ENCODE peak calls at places on chromosomes 16 and 17, in seven cellular contexts. One of them, this sample, is unnamed.

GRCh38 chr16:1884155-1884760 is 12.3 kb upstream of the MEIOB start:
- DNase-seq in brain microvascular endothelial cell: peak; percentile 14
- DNase-seq in sigmoid colon: no peak
- DNase-seq in ascending aorta: no peak
- DNase-seq in tibial artery: no peak
- DNase-seq in thoracic aorta: no peak
- DNase-seq in cardiac muscle cell: peak; percentile 38
- DNase-seq in this sample: no peak

GRCh38 chr17:27506348-27507218 is 50.3 kb downstream of the KSR1 start:
- DNase-seq in brain microvascular endothelial cell: no peak
- DNase-seq in sigmoid colon: no peak
- DNase-seq in ascending aorta: no peak
- DNase-seq in tibial artery: no peak
- DNase-seq in thoracic aorta: no peak
- DNase-seq in cardiac muscle cell: peak; percentile 21
- DNase-seq in this sample: peak; percentile 72

GRCh38 chr16:88928405-88929375 is 48.3 kb downstream of the CBFA2T3 start:
- DNase-seq in brain microvascular endothelial cell: no peak
- DNase-seq in sigmoid colon: no peak
- DNase-seq in ascending aorta: no peak
- DNase-seq in tibial artery: no peak
- DNase-seq in thoracic aorta: no peak
- DNase-seq in cardiac muscle cell: no peak
- DNase-seq in this sample: no peak

GRCh38 chr16:71414038-71414437 is 27.8 kb downstream of the TLE7 start:
- DNase-seq in brain microvascular endothelial cell: no peak
- DNase-seq in sigmoid colon: no peak
- DNase-seq in ascending aorta: no peak
- DNase-seq in tibial artery: no peak
- DNase-seq in thoracic aorta: no peak
- DNase-seq in cardiac muscle cell: no peak
- DNase-seq in this sample: no peak

GRCh38 chr17:49557204-49558024 is 18.3 kb upstream of the NXPH3 start:
- DNase-seq in brain microvascular endothelial cell: peak; percentile 38
- DNase-seq in sigmoid colon: peak; percentile 73
- DNase-seq in ascending aorta: no peak
- DNase-seq in tibial artery: no peak
- DNase-seq in thoracic aorta: no peak
- DNase-seq in cardiac muscle cell: peak; percentile 73
- DNase-seq in this sample: no peak

GRCh38 chr16:23286131-23286532 is 16.0 kb upstream of the SCNN1B start:
- DNase-seq in brain microvascular endothelial cell: peak; percentile 65
- DNase-seq in sigmoid colon: no peak
- DNase-seq in ascending aorta: no peak
- DNase-seq in tibial artery: no peak
- DNase-seq in thoracic aorta: no peak
- DNase-seq in cardiac muscle cell: no peak
- DNase-seq in this sample: no peak

GRCh38 chr17:51813784-51814174 is 344.7 kb downstream of the CA10 start:
- DNase-seq in brain microvascular endothelial cell: no peak
- DNase-seq in sigmoid colon: no peak
- DNase-seq in ascending aorta: no peak
- DNase-seq in tibial artery: no peak
- DNase-seq in thoracic aorta: no peak
- DNase-seq in cardiac muscle cell: no peak
- DNase-seq in this sample: no peak

GRCh38 chr16:88131966-88132365 is 180.7 kb downstream of the BANP start:
- DNase-seq in brain microvascular endothelial cell: no peak
- DNase-seq in sigmoid colon: no peak
- DNase-seq in ascending aorta: no peak
- DNase-seq in tibial artery: no peak
- DNase-seq in thoracic aorta: no peak
- DNase-seq in cardiac muscle cell: no peak
- DNase-seq in this sample: no peak

GRCh38 chr16:83060-83603 is 5.1 kb downstream of the MPG start:
- DNase-seq in brain microvascular endothelial cell: no peak
- DNase-seq in sigmoid colon: no peak
- DNase-seq in ascending aorta: no peak
- DNase-seq in tibial artery: no peak
- DNase-seq in thoracic aorta: no peak
- DNase-seq in cardiac muscle cell: no peak
- DNase-seq in this sample: no peak

GRCh38 chr17:36869856-36870617 is 67.2 kb upstream of the LHX1 start:
- DNase-seq in brain microvascular endothelial cell: peak; percentile 20
- DNase-seq in sigmoid colon: no peak
- DNase-seq in ascending aorta: no peak
- DNase-seq in tibial artery: no peak
- DNase-seq in thoracic aorta: no peak
- DNase-seq in cardiac muscle cell: peak; percentile 64
- DNase-seq in this sample: no peak

GRCh38 chr16:19130852-19131808 is 17.4 kb downstream of the ITPRIPL2 start:
- DNase-seq in brain microvascular endothelial cell: peak; percentile 64
- DNase-seq in sigmoid colon: peak; percentile 76
- DNase-seq in ascending aorta: no peak
- DNase-seq in tibial artery: peak; percentile 56
- DNase-seq in thoracic aorta: no peak
- DNase-seq in cardiac muscle cell: peak; percentile 80
- DNase-seq in this sample: no peak

GRCh38 chr17:69492410-69493071 is 78.0 kb downstream of the MAP2K6 start:
- DNase-seq in brain microvascular endothelial cell: peak; percentile 79
- DNase-seq in sigmoid colon: no peak
- DNase-seq in ascending aorta: no peak
- DNase-seq in tibial artery: no peak
- DNase-seq in thoracic aorta: no peak
- DNase-seq in cardiac muscle cell: peak; percentile 43
- DNase-seq in this sample: no peak

GRCh38 chr17:78759969-78760352 is 22.1 kb downstream of the CYTH1 start:
- DNase-seq in brain microvascular endothelial cell: no peak
- DNase-seq in sigmoid colon: no peak
- DNase-seq in ascending aorta: no peak
- DNase-seq in tibial artery: no peak
- DNase-seq in thoracic aorta: no peak
- DNase-seq in cardiac muscle cell: no peak
- DNase-seq in this sample: no peak

GRCh38 chr17:72977768-72978417 is 114.6 kb downstream of the SLC39A11 start:
- DNase-seq in brain microvascular endothelial cell: peak; percentile 54
- DNase-seq in sigmoid colon: no peak
- DNase-seq in ascending aorta: no peak
- DNase-seq in tibial artery: no peak
- DNase-seq in thoracic aorta: no peak
- DNase-seq in cardiac muscle cell: peak; percentile 30
- DNase-seq in this sample: no peak

GRCh38 chr16:72464597-72465368 is 292.8 kb upstream of the PMFBP1 start:
- DNase-seq in brain microvascular endothelial cell: no peak
- DNase-seq in sigmoid colon: no peak
- DNase-seq in ascending aorta: no peak
- DNase-seq in tibial artery: no peak
- DNase-seq in thoracic aorta: no peak
- DNase-seq in cardiac muscle cell: no peak
- DNase-seq in this sample: no peak

GRCh38 chr17:29358421-29358820 is 31.7 kb upstream of the TAOK1 start:
- DNase-seq in brain microvascular endothelial cell: no peak
- DNase-seq in sigmoid colon: no peak
- DNase-seq in ascending aorta: no peak
- DNase-seq in tibial artery: no peak
- DNase-seq in thoracic aorta: no peak
- DNase-seq in cardiac muscle cell: peak; percentile 49
- DNase-seq in this sample: no peak

GRCh38 chr17:7058831-7059447 is 15.0 kb upstream of the SLC16A11 start:
- DNase-seq in brain microvascular endothelial cell: peak; percentile 30
- DNase-seq in sigmoid colon: no peak
- DNase-seq in ascending aorta: no peak
- DNase-seq in tibial artery: no peak
- DNase-seq in thoracic aorta: no peak
- DNase-seq in cardiac muscle cell: peak; percentile 55
- DNase-seq in this sample: no peak

GRCh38 chr16:1984347-1985225 is 593 bp downstream of the GFER start:
- DNase-seq in brain microvascular endothelial cell: no peak
- DNase-seq in sigmoid colon: no peak
- DNase-seq in ascending aorta: no peak
- DNase-seq in tibial artery: no peak
- DNase-seq in thoracic aorta: no peak
- DNase-seq in cardiac muscle cell: no peak
- DNase-seq in this sample: no peak

GRCh38 chr17:32998111-32998892 is 6.7 kb downstream of the SPACA3 start:
- DNase-seq in brain microvascular endothelial cell: peak; percentile 66
- DNase-seq in sigmoid colon: peak; percentile 80
- DNase-seq in ascending aorta: no peak
- DNase-seq in tibial artery: peak; percentile 82
- DNase-seq in thoracic aorta: peak; percentile 40
- DNase-seq in cardiac muscle cell: peak; percentile 76
- DNase-seq in this sample: peak; percentile 35

GRCh38 chr16:28292731-28293588 is 635 bp downstream of the SBK1 start:
- DNase-seq in brain microvascular endothelial cell: no peak
- DNase-seq in sigmoid colon: no peak
- DNase-seq in ascending aorta: no peak
- DNase-seq in tibial artery: no peak
- DNase-seq in thoracic aorta: no peak
- DNase-seq in cardiac muscle cell: no peak
- DNase-seq in this sample: no peak

GRCh38 chr17:44121206-44121605 is 2.2 kb downstream of the HDAC5 start:
- DNase-seq in brain microvascular endothelial cell: no peak
- DNase-seq in sigmoid colon: no peak
- DNase-seq in ascending aorta: no peak
- DNase-seq in tibial artery: no peak
- DNase-seq in thoracic aorta: no peak
- DNase-seq in cardiac muscle cell: no peak
- DNase-seq in this sample: no peak

DNA sequence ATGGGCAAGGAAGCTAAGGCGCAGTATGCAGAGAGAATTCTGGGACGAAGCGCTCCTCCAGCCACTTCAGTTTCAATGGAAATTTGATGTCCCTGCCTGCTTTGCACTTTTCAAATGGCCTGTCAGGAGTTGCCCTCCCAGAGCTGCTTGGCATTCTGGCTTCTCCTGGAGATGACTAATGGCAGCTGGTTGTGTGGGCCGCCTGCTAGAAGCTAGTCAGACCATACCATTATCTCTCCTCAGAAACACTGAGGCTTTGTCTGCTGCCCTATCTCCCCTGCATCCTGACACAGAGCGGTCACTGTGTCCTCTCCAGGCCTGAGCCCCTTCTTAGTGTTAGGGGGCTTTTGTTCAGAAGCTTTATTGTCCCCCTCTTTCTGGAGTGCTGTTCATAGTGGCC is 180.2 kb downstream of the SPECC1 start:
- DNase-seq in brain microvascular endothelial cell: peak; percentile 47
- DNase-seq in sigmoid colon: no peak
- DNase-seq in ascending aorta: no peak
- DNase-seq in tibial artery: no peak
- DNase-seq in thoracic aorta: no peak
- DNase-seq in cardiac muscle cell: peak; percentile 53
- DNase-seq in this sample: no peak
- H3K4me3 ChIP-seq in brain microvascular endothelial cell: no peak overlapping the region
- H3K4me3 ChIP-seq in sigmoid colon: no peak overlapping the region
- H3K4me3 ChIP-seq in ascending aorta: no peak overlapping the region
- H3K4me3 ChIP-seq in tibial artery: no peak overlapping the region
- H3K4me3 ChIP-seq in thoracic aorta: no peak overlapping the region
- H3K4me3 ChIP-seq in cardiac muscle cell: no peak overlapping the region
- H3K4me3 ChIP-seq in this sample: no peak overlapping the region

GRCh38 chr16:67425046-67425445 is 5.9 kb upstream of the HSD11B2 start:
- DNase-seq in brain microvascular endothelial cell: no peak
- DNase-seq in sigmoid colon: no peak
- DNase-seq in ascending aorta: no peak
- DNase-seq in tibial artery: no peak
- DNase-seq in thoracic aorta: no peak
- DNase-seq in cardiac muscle cell: no peak
- DNase-seq in this sample: no peak

GRCh38 chr16:67426022-67426421 is 4.9 kb upstream of the HSD11B2 start:
- DNase-seq in brain microvascular endothelial cell: no peak
- DNase-seq in sigmoid colon: no peak
- DNase-seq in ascending aorta: no peak
- DNase-seq in tibial artery: no peak
- DNase-seq in thoracic aorta: no peak
- DNase-seq in cardiac muscle cell: no peak
- DNase-seq in this sample: no peak

GRCh38 chr16:67425581-67425980 is 5.3 kb upstream of the HSD11B2 start:
- DNase-seq in brain microvascular endothelial cell: no peak
- DNase-seq in sigmoid colon: no peak
- DNase-seq in ascending aorta: no peak
- DNase-seq in tibial artery: no peak
- DNase-seq in thoracic aorta: no peak
- DNase-seq in cardiac muscle cell: no peak
- DNase-seq in this sample: no peak

GRCh38 chr16:67428146-67428731 is 2.7 kb upstream of the HSD11B2 start:
- DNase-seq in brain microvascular endothelial cell: peak; percentile 22
- DNase-seq in sigmoid colon: peak; percentile 87
- DNase-seq in ascending aorta: no peak
- DNase-seq in tibial artery: peak; percentile 50
- DNase-seq in thoracic aorta: no peak
- DNase-seq in cardiac muscle cell: peak; percentile 75
- DNase-seq in this sample: no peak

GRCh38 chr16:67426950-67427349 is 4.0 kb upstream of the HSD11B2 start:
- DNase-seq in brain microvascular endothelial cell: no peak
- DNase-seq in sigmoid colon: no peak
- DNase-seq in ascending aorta: no peak
- DNase-seq in tibial artery: no peak
- DNase-seq in thoracic aorta: no peak
- DNase-seq in cardiac muscle cell: no peak
- DNase-seq in this sample: no peak
- H3K27me3 ChIP-seq in brain microvascular endothelial cell: peaks cover 33% of the 10 kb centered on the region
- H3K27me3 ChIP-seq in sigmoid colon: peaks cover 11% of the 10 kb centered on the region
- H3K27me3 ChIP-seq in ascending aorta: peaks cover 8% of the 10 kb centered on the region
- H3K27me3 ChIP-seq in tibial artery: peaks cover 60% of the 10 kb centered on the region
- H3K27me3 ChIP-seq in thoracic aorta: no peaks in the 10 kb centered on the region
- H3K27me3 ChIP-seq in cardiac muscle cell: peaks cover 36% of the 10 kb centered on the region
- H3K27me3 ChIP-seq in this sample: peaks cover 4% of the 10 kb centered on the region

GRCh38 chr16:17367932-17368331 is 102.8 kb downstream of the XYLT1 start:
- DNase-seq in brain microvascular endothelial cell: peak; percentile 13
- DNase-seq in sigmoid colon: peak; percentile 78
- DNase-seq in ascending aorta: no peak
- DNase-seq in tibial artery: no peak
- DNase-seq in thoracic aorta: no peak
- DNase-seq in cardiac muscle cell: peak; percentile 72
- DNase-seq in this sample: no peak
- TF ChIP-seq CTCF in brain microvascular endothelial cell: peak; percentile 42
- TF ChIP-seq CTCF in sigmoid colon: peak; percentile 14
- TF ChIP-seq CTCF in ascending aorta: no peak
- TF ChIP-seq CTCF in tibial artery: no peak
- TF ChIP-seq CTCF in thoracic aorta: no peak
- TF ChIP-seq CTCF in cardiac muscle cell: peak; percentile 28
- TF ChIP-seq CTCF in this sample: no peak

GRCh38 chr16:86578056-86578455 is 293 bp upstream of the FOXL1 start:
- DNase-seq in brain microvascular endothelial cell: peak; percentile 83
- DNase-seq in sigmoid colon: no peak
- DNase-seq in ascending aorta: no peak
- DNase-seq in tibial artery: no peak
- DNase-seq in thoracic aorta: no peak
- DNase-seq in cardiac muscle cell: no peak
- DNase-seq in this sample: no peak

GRCh38 chr16:86580063-86580797 is 1.9 kb downstream of the FOXL1 start:
- DNase-seq in brain microvascular endothelial cell: no peak
- DNase-seq in sigmoid colon: no peak
- DNase-seq in ascending aorta: no peak
- DNase-seq in tibial artery: no peak
- DNase-seq in thoracic aorta: no peak
- DNase-seq in cardiac muscle cell: no peak
- DNase-seq in this sample: no peak

GRCh38 chr16:86577314-86577971 is 906 bp upstream of the FOXL1 start:
- DNase-seq in brain microvascular endothelial cell: no peak
- DNase-seq in sigmoid colon: no peak
- DNase-seq in ascending aorta: no peak
- DNase-seq in tibial artery: no peak
- DNase-seq in thoracic aorta: no peak
- DNase-seq in cardiac muscle cell: no peak
- DNase-seq in this sample: no peak

GRCh38 chr16:86579268-86580062 is 1.1 kb downstream of the FOXL1 start:
- DNase-seq in brain microvascular endothelial cell: no peak
- DNase-seq in sigmoid colon: no peak
- DNase-seq in ascending aorta: no peak
- DNase-seq in tibial artery: no peak
- DNase-seq in thoracic aorta: no peak
- DNase-seq in cardiac muscle cell: peak; percentile 33
- DNase-seq in this sample: no peak

GRCh38 chr16:86578499-86579267 is at the start of gene FOXL1:
- DNase-seq in brain microvascular endothelial cell: peak; percentile 78
- DNase-seq in sigmoid colon: no peak
- DNase-seq in ascending aorta: no peak
- DNase-seq in tibial artery: no peak
- DNase-seq in thoracic aorta: no peak
- DNase-seq in cardiac muscle cell: peak; percentile 59
- DNase-seq in this sample: no peak
- H3K4me3 ChIP-seq in brain microvascular endothelial cell: peak within 1 kb of the TSS; percentile 76
- H3K4me3 ChIP-seq in sigmoid colon: no peak within 1 kb of the TSS
- H3K4me3 ChIP-seq in ascending aorta: peak within 1 kb of the TSS; percentile 79
- H3K4me3 ChIP-seq in tibial artery: peak within 1 kb of the TSS; percentile 78
- H3K4me3 ChIP-seq in thoracic aorta: peak within 1 kb of the TSS; percentile 76
- H3K4me3 ChIP-seq in cardiac muscle cell: peak within 1 kb of the TSS; percentile 32
- H3K4me3 ChIP-seq in this sample: no peak within 1 kb of the TSS

This sample was measured in GM06990.